ENCODE peak calls at places on chromosomes 3 and 15, in five cellular contexts. L is neuronal stem cell, P is H9, E is trophoblast cell, A is H1. F is an unnamed sample.

GRCh38 chr3:82329300-82329699 is 567.9 kb upstream of the GBE1 start:
- DNase-seq in A (no peak), L (no peak), P (no peak), E (peak), F (no peak)

GRCh38 chr15:90838066-90838465 is 30.3 kb upstream of the FURIN start:
- DNase-seq in P (no peak), A (no peak), L (no peak), E (no peak), F (no peak)

GRCh38 chr3:178454714-178455113 is 81.5 kb upstream of the KCNMB2 start:
- DNase-seq in P (no peak), E (no peak), A (no peak), L (no peak), F (peak)

GRCh38 chr3:9690451-9691450 is 12.9 kb upstream of the CPNE9 start:
- DNase-seq in A (no peak), L (no peak), P (no peak), E (no peak), F (no peak)

GRCh38 chr15:66171891-66172290 is 81.7 kb downstream of the MEGF11 start:
- DNase-seq in A (no peak), E (no peak), L (no peak), P (no peak), F (no peak)

GRCh38 chr15:29921130-29921601 is 98.9 kb upstream of the TJP1 start:
- DNase-seq in L (no peak), P (peak), E (peak), A (no peak), F (no peak)

GRCh38 chr3:55320928-55321327 is 166.2 kb downstream of the WNT5A start:
- DNase-seq in A (no peak), P (no peak), E (no peak), L (no peak), F (peak)

GRCh38 chr15:38843736-38844590 is 279.3 kb upstream of the RASGRP1 start:
- DNase-seq in P (no peak), L (no peak), A (no peak), E (no peak), F (peak)

GRCh38 chr3:40504636-40505430 is 1.0 kb upstream of the ZNF620 start:
- DNase-seq in P (no peak), L (no peak), A (no peak), E (peak), F (peak)

GRCh38 chr3:97711664-97712063 is 52.9 kb upstream of the ARL6 start:
- DNase-seq in E (no peak), A (no peak), P (no peak), L (no peak), F (no peak)
- H3K4me2 ChIP-seq in E (no peak), A (no peak), P (no peak), L (no peak), F (no peak)

GRCh38 chr3:111762535-111762934 is 96.5 kb upstream of the PHLDB2 start:
- DNase-seq in P (no peak), A (no peak), L (no peak), E (no peak), F (peak)
- H2BK12ac ChIP-seq in P (no peak), A (no peak), L (no peak), E (no peak), F (peak)

DNA sequence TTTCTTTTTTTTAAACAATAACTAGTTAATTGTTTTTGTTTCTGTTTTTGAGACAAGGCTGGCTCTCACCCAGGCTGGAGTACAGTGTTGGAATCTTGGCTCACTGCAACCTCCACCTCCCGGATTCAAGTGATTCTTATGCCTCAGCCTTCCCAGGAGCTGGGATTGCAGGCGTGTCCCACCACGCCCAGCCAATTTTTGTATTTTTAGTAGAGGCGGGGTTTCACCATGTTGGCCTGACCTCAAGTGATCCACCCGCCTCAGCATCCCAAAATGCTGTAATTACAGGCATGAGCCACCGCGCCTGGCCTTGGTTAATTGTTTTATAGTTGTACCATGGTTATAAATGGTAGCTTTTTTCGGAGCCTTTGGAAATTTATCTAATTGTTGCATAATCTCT is 72.3 kb downstream of the PIAS1 start:
- DNase-seq in P (no peak), E (no peak), L (no peak), A (no peak), F (no peak)
- H3K4me2 ChIP-seq in P (no peak), E (no peak), L (no peak), A (no peak), F (no peak)

DNA sequence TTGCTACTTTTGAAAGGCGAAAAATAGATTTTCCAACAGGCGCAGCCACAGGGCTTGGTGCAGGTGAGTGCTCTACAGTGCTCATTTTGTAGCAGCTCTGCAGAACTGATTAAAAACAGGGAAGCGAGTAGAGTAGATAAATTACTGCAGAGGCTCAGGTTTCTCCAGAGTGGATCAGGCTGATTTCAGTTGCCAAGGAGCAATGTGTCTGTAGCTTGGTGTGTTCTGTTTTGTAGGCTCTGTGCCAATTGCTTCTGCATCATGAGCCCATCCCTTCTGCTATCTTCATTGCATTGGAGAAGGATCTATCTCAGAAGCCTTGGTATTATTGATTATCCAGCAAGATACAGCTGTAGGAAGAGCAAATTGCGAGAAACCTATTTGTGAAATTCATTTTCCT is 432.2 kb upstream of the ATP10A start:
- DNase-seq in E (no peak), L (no peak), P (no peak), A (no peak), F (no peak)
- H2BK12ac ChIP-seq in E (no peak), L (no peak), P (no peak), A (no peak), F (no peak)

GRCh38 chr15:70585707-70586034 is 177.7 kb downstream of the UACA start:
- DNase-seq in E (no peak), L (no peak), P (no peak), A (no peak), F (no peak)

GRCh38 chr15:70586241-70586640 is 177.1 kb downstream of the UACA start:
- DNase-seq in E (no peak), P (peak), L (no peak), A (no peak), F (no peak)

GRCh38 chr15:70587896-70588567 is 175.3 kb downstream of the UACA start:
- DNase-seq in E (no peak), A (no peak), L (no peak), P (peak), F (no peak)

GRCh38 chr15:70588613-70589012 is 174.7 kb downstream of the UACA start:
- DNase-seq in E (no peak), L (no peak), A (no peak), P (no peak), F (no peak)

GRCh38 chr15:70589221-70589620 is 174.1 kb downstream of the UACA start:
- DNase-seq in L (no peak), P (peak), E (no peak), A (no peak), F (peak)
- H3K4me2 ChIP-seq in L (no peak), P (no peak), E (no peak), A (no peak), F (no peak)

GRCh38 chr15:27808182-27808581 is 290.9 kb downstream of the OCA2 start:
- DNase-seq in E (no peak), A (no peak), L (no peak), P (no peak), F (no peak)

GRCh38 chr15:27805261-27806220 is 293.6 kb downstream of the OCA2 start:
- DNase-seq in E (no peak), P (no peak), L (no peak), A (no peak), F (no peak)

GRCh38 chr15:27806396-27806795 is 292.7 kb downstream of the OCA2 start:
- DNase-seq in L (no peak), A (no peak), E (no peak), P (no peak), F (no peak)

GRCh38 chr15:27798807-27799206 is 300.3 kb downstream of the OCA2 start:
- DNase-seq in L (no peak), E (no peak), A (no peak), P (no peak), F (no peak)

GRCh38 chr15:27804569-27805260 is 294.4 kb downstream of the OCA2 start:
- DNase-seq in L (no peak), A (no peak), E (no peak), P (no peak), F (no peak)
- H2BK12ac ChIP-seq in L (peak), A (no peak), E (no peak), P (no peak), F (no peak)

DNA sequence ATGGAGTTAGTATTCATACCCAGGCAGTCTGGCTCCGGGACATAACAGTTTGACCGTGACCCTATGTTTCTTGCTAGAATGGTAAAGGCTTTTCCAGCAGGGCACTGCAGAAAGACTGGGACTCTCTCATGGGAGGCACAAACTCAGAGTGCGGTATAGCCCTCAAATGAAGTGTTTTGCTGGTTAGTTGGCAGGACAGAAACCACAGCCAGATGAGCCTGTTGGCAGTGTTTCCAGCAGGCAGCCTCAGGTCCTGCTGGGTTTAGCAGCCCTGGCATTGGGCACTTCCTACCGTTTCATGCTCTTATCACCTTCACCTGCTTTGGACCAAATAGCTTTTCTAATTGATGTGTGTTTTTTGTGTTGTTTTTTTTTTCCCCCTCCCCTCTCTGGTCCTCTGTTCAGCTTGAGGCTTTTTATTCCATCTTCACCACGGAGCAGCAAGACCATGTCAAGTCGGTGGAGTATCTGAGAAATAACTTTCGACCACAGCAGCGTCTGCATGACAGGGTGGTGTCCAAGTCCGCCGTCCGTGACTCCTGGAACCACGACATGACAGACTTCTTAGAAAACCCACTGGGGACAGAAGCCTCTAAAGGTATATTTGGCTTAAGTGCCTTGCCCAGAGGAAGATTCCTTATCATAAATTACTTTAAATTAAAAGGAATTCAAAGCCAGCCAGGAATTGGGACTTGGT is 205.6 kb downstream of the FEZF2 start:
- DNase-seq in E (no peak), A (no peak), P (no peak), L (no peak), F (no peak)
- H3K4me2 ChIP-seq in E (no peak), A (no peak), P (no peak), L (no peak), F (no peak)

GRCh38 chr15:81442454-81442853 is 68.4 kb upstream of the TMC3 start:
- DNase-seq in L (no peak), P (no peak), A (no peak), E (no peak), F (no peak)
- H2BK12ac ChIP-seq in L (no peak), P (no peak), A (peak), E (no peak), F (no peak)

DNA sequence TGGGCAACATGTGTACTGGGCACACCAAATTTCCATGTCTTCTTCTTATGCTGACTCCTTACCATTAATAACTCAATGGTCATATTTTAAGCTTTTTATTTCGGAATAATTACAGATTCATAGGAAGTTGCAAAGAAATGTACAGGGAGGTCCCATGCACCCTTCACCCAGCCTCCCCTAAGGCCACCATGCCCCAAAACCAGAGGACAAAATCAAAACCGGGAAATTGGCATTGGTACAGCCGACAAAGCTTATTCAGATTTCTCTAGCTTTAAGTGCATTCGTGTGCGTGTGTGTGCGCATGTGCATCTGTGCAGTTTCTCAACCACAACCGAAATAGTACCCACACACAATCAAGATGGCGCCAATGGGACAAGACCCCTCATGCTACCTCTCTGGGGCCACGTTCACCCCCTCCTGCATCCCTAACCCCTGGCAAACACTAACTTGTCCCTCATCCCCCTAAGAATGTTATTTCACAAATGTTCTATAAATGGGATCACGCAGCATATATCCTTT is 23.4 kb downstream of the ATP10A start:
- DNase-seq in A (no peak), L (no peak), E (no peak), P (no peak), F (no peak)
- H3K4me2 ChIP-seq in A (no peak), L (no peak), E (no peak), P (no peak), F (no peak)

GRCh38 chr3:128726691-128727031 is 678 bp downstream of the RAB7A start:
- DNase-seq in E (peak), L (peak), A (no peak), P (no peak), F (peak)

GRCh38 chr3:128727059-128727458 is 1.1 kb downstream of the RAB7A start:
- DNase-seq in L (no peak), P (no peak), A (no peak), E (no peak), F (no peak)

GRCh38 chr3:128725932-128726690 is at the start of gene RAB7A:
- DNase-seq in A (peak), E (peak), L (peak), P (peak), F (peak)

GRCh38 chr3:128727485-128727884 is 1.5 kb downstream of the RAB7A start:
- DNase-seq in P (no peak), L (no peak), A (no peak), E (peak), F (no peak)

GRCh38 chr3:128725547-128725931 is 444 bp upstream of the RAB7A start:
- DNase-seq in E (no peak), P (no peak), L (no peak), A (no peak), F (no peak)
- H2BK12ac ChIP-seq in E (no peak), P (no peak), L (no peak), A (no peak), F (no peak)